ENCODE peak calls at places on chromosomes 7 and 10, in ten cellular contexts. X, D, I, A, T, N, V, Z, Q and G are unnamed samples.

GRCh38 chr7:13834328-13834761 is 155.1 kb downstream of the ETV1 start:
- ATAC-seq in X (no peak), D (no peak), I (no peak), A (no peak), T (no peak), N (no peak), V (no peak), Z (no peak), Q (peak), G (no peak)

GRCh38 chr10:50990568-50991495 is 83.5 kb upstream of the PRKG1 start:
- ATAC-seq in X (peak), D (no peak), I (no peak), A (peak), T (no peak), N (peak), V (peak), Z (peak), Q (peak), G (no peak)

GRCh38 chr7:102830206-102830605 is 81.4 kb downstream of the FAM185A start:
- ATAC-seq in X (no peak), D (no peak), I (no peak), A (no peak), T (no peak), N (no peak), V (no peak), Z (no peak), Q (no peak), G (no peak)

GRCh38 chr10:69051303-69051702 is 36.6 kb upstream of the SRGN start:
- ATAC-seq in X (no peak), D (peak), I (peak), A (no peak), T (peak), N (no peak), V (no peak), Z (no peak), Q (peak), G (no peak)

GRCh38 chr10:75952093-75952492 is 520.7 kb downstream of the LRMDA start:
- ATAC-seq in X (no peak), D (no peak), I (no peak), A (no peak), T (no peak), N (no peak), V (no peak), Z (no peak), Q (no peak), G (no peak)

GRCh38 chr7:71784180-71784579 is 628.0 kb downstream of the CALN1 start:
- ATAC-seq in X (no peak), D (no peak), I (no peak), A (no peak), T (no peak), N (no peak), V (no peak), Z (no peak), Q (no peak), G (no peak)

GRCh38 chr10:71396714-71397339 is at the start of gene CDH23:
- ATAC-seq in X (peak), D (peak), I (peak), A (peak), T (no peak), N (peak), V (peak), Z (peak), Q (peak), G (no peak)

GRCh38 chr10:123136806-123137642 is 1.3 kb downstream of the HMX3 start:
- ATAC-seq in X (no peak), D (no peak), I (no peak), A (peak), T (no peak), N (peak), V (peak), Z (peak), Q (no peak), G (no peak)

GRCh38 chr7:157854066-157854891 is 517.5 kb downstream of the DNAJB6 start:
- ATAC-seq in X (peak), D (no peak), I (no peak), A (no peak), T (peak), N (no peak), V (no peak), Z (no peak), Q (peak), G (peak)

GRCh38 chr10:20971901-20972300 is 74.8 kb upstream of the NEBL start:
- ATAC-seq in X (no peak), D (no peak), I (no peak), A (no peak), T (no peak), N (no peak), V (no peak), Z (no peak), Q (no peak), G (no peak)

GRCh38 chr10:79185796-79186374 is 117.1 kb downstream of the ZMIZ1 start:
- ATAC-seq in X (no peak), D (no peak), I (no peak), A (no peak), T (no peak), N (no peak), V (no peak), Z (no peak), Q (no peak), G (no peak)